ENCODE peak calls at places on chromosomes 3 and 15, in four cellular contexts. X, W, D and V are unnamed samples.
A peak's percentile ranks its signal among the peaks of the same experiment; 100 is the strongest.

GRCh38 chr3:74442683-74443082 is 171.8 kb downstream of the CNTN3 start:
- DNase-seq in X (no peak), D (no peak), W (no peak), V (no peak)

GRCh38 chr3:152430223-152431002 is 161.7 kb downstream of the MBNL1 start:
- DNase-seq in D (no peak), X (no peak), W (no peak), V (no peak)

GRCh38 chr15:40766906-40767837 is 2.6 kb upstream of the C15orf62 start:
- DNase-seq in D (no peak), W (no peak), X (no peak), V (no peak)

GRCh38 chr15:78055923-78056713 is 21.4 kb downstream of the TBC1D2B start:
- DNase-seq in D (no peak), W (no peak), X (no peak), V (no peak)

GRCh38 chr3:137304313-137305056 is 346.7 kb downstream of the IL20RB start:
- DNase-seq in D (peak; percentile 5), W (no peak), X (peak; percentile 0), V (no peak)

GRCh38 chr15:59216911-59217310 is 10.3 kb downstream of the LDHAL6B start:
- DNase-seq in W (no peak), D (no peak), X (no peak), V (no peak)

GRCh38 chr3:73353661-73354217 is 271.0 kb downstream of the PDZRN3 start:
- DNase-seq in W (no peak), X (no peak), D (no peak), V (no peak)

GRCh38 chr15:48868549-48868948 is 9.4 kb upstream of the EID1 start:
- DNase-seq in X (no peak), D (no peak), W (no peak), V (no peak)

GRCh38 chr15:40155270-40155910 is 5.5 kb upstream of the BUB1B start:
- DNase-seq in D (no peak), W (no peak), X (no peak), V (no peak)

GRCh38 chr15:100340721-100341661 is 784 bp downstream of the ADAMTS17 start:
- DNase-seq in W (no peak), D (peak; percentile 83), X (no peak), V (peak; percentile 37)

GRCh38 chr15:59420986-59421618 is 16.9 kb upstream of the FAM81A start:
- DNase-seq in D (no peak), W (no peak), X (no peak), V (no peak)

GRCh38 chr15:78208887-78209645 is 25.3 kb downstream of the ACSBG1 start:
- DNase-seq in D (no peak), W (no peak), X (no peak), V (no peak)

GRCh38 chr3:172836390-172836997 is 86.0 kb downstream of the ECT2 start:
- DNase-seq in W (peak; percentile 30), D (no peak), X (peak; percentile 76), V (no peak)

GRCh38 chr15:101267320-101268104 is 9.8 kb downstream of the SELENOS start:
- DNase-seq in D (no peak), W (no peak), X (peak; percentile 57), V (peak; percentile 74)

GRCh38 chr3:143135150-143135549 is 15.6 kb downstream of the CHST2 start:
- DNase-seq in X (peak; percentile 40), D (no peak), W (no peak), V (no peak)

GRCh38 chr3:35064761-35065160 is 574.6 kb upstream of the ARPP21 start:
- DNase-seq in X (no peak), D (no peak), W (no peak), V (no peak)

GRCh38 chr15:60546764-60547163 is 67.8 kb upstream of the ICE2 start:
- DNase-seq in X (no peak), D (no peak), W (no peak), V (no peak)
- H3K27ac ChIP-seq in X (no peak overlapping the region), D (no peak overlapping the region), W (no peak overlapping the region), V (peak overlapping the region; percentile 73)

GRCh38 chr3:52494446-52494845 is 692 bp upstream of the STAB1 start:
- DNase-seq in W (no peak), D (no peak), X (no peak), V (no peak)

GRCh38 chr3:52490938-52491526 is 4.1 kb upstream of the STAB1 start:
- DNase-seq in X (no peak), W (no peak), D (no peak), V (peak; percentile 54)

GRCh38 chr3:52490035-52490937 is 4.9 kb upstream of the STAB1 start:
- DNase-seq in D (no peak), W (no peak), X (no peak), V (no peak)

GRCh38 chr3:52493232-52494017 is 1.7 kb upstream of the STAB1 start:
- DNase-seq in D (no peak), W (no peak), X (no peak), V (peak; percentile 73)

DNA sequence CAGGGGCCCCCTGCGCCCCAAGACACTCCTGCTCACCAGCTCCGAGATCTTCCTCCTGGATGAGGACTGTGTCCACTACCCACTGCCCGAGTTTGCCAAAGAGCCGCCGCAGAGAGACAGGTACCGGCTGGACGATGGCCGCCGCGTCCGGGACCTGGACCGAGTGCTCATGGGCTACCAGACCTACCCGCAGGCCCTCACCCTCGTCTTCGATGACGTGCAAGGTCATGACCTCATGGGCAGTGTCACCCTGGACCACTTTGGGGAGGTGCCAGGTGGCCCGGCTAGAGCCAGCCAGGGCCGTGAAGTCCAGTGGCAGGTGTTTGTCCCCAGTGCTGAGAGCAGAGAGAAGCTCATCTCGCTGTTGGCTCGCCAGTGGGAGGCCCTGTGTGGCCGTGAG is 3.1 kb upstream of the STAB1 start:
- DNase-seq in W (no peak), D (no peak), X (no peak), V (no peak)
- TF ChIP-seq CTCF in W (no peak), D (no peak), X (no peak), V (no peak)

GRCh38 chr15:31338318-31338878 is 11.8 kb downstream of the KLF13 start:
- DNase-seq in X (no peak), D (no peak), W (no peak), V (no peak)

GRCh38 chr15:31340047-31340446 is 13.4 kb downstream of the KLF13 start:
- DNase-seq in D (no peak), X (no peak), W (no peak), V (no peak)

GRCh38 chr15:31339558-31339895 is 12.9 kb downstream of the KLF13 start:
- DNase-seq in X (no peak), W (no peak), D (no peak), V (no peak)

GRCh38 chr15:31337352-31338031 is 10.9 kb downstream of the KLF13 start:
- DNase-seq in D (no peak), X (no peak), W (no peak), V (no peak)

GRCh38 chr15:31338879-31339557 is 12.4 kb downstream of the KLF13 start:
- DNase-seq in X (peak; percentile 21), W (no peak), D (no peak), V (peak; percentile 72)
- H3K4me1 ChIP-seq in X (peaks cover 19% of the 10 kb centered on the region), W (peaks cover 100% of the 10 kb centered on the region), D (peaks cover 99% of the 10 kb centered on the region), V (peaks cover 78% of the 10 kb centered on the region)

GRCh38 chr15:89812126-89812846 is 2.4 kb downstream of the ANPEP start:
- DNase-seq in W (peak; percentile 64), X (no peak), D (no peak), V (peak; percentile 66)

GRCh38 chr15:89815769-89816168 is 1.1 kb upstream of the ANPEP start:
- DNase-seq in D (no peak), X (no peak), W (no peak), V (no peak)

GRCh38 chr15:89813381-89814111 is 1.1 kb downstream of the ANPEP start:
- DNase-seq in W (no peak), X (no peak), D (no peak), V (peak; percentile 31)

GRCh38 chr15:89812847-89813320 is 1.8 kb downstream of the ANPEP start:
- DNase-seq in D (peak; percentile 62), W (no peak), X (no peak), V (peak; percentile 34)

GRCh38 chr15:89814112-89814742 is 425 bp downstream of the ANPEP start:
- DNase-seq in X (no peak), W (no peak), D (no peak), V (peak; percentile 46)
- H3K27ac ChIP-seq in X (peak overlapping the region; percentile 47), W (peak overlapping the region; percentile 85), D (peak overlapping the region; percentile 96), V (no peak overlapping the region)

GRCh38 chr3:113623324-113623723 is 73.1 kb downstream of the USF3 start:
- DNase-seq in X (no peak), D (no peak), W (no peak), V (no peak)
- TF ChIP-seq CTCF in X (peak; percentile 20), D (no peak), W (no peak), V (no peak)